ENCODE peak calls at places on chromosomes 6 and 20, in ten cellular contexts. M, I, T, C, N, V, U, R, X and B are unnamed samples. For H3K36me3, the result is how much of the 10 kb centered on the place peaks cover.

GRCh38 chr6:25089442-25089841 is 153.7 kb upstream of the RIPOR2 start:
- DNase-seq in M (no peak), I (no peak), T (no peak), C (no peak), N (no peak), V (no peak), U (no peak), R (no peak), X (no peak), B (no peak)

GRCh38 chr20:38779247-38780097 is 26.0 kb upstream of the PPP1R16B start:
- DNase-seq in M (no peak), I (no peak), T (no peak), C (no peak), N (no peak), V (peak), U (peak), R (no peak), X (no peak), B (no peak)

GRCh38 chr6:129510930-129511329 is 199.0 kb downstream of the ARHGAP18 start:
- DNase-seq in M (no peak), I (no peak), T (no peak), C (no peak), N (no peak), V (no peak), U (no peak), R (no peak), X (no peak), B (no peak)

GRCh38 chr6:16759646-16760535 is 1.4 kb downstream of the ATXN1 start:
- DNase-seq in M (peak), I (peak), T (no peak), C (peak), N (peak), V (no peak), U (peak), R (peak), X (no peak), B (peak)

GRCh38 chr6:146601352-146601751 is 2.6 kb downstream of the ADGB start:
- DNase-seq in M (no peak), I (no peak), T (no peak), C (no peak), N (no peak), V (no peak), U (no peak), R (no peak), X (no peak), B (no peak)

GRCh38 chr6:110415297-110415916 is at the start of gene DDO:
- DNase-seq in M (peak), I (no peak), T (no peak), C (peak), N (peak), V (no peak), U (no peak), R (peak), X (no peak), B (peak)

GRCh38 chr6:44456070-44456965 is 68.8 kb downstream of the CDC5L start:
- DNase-seq in M (peak), I (peak), T (no peak), C (no peak), N (peak), V (peak), U (peak), R (peak), X (peak), B (peak)

GRCh38 chr6:89591745-89592144 is 46.8 kb downstream of the LYRM2 start:
- DNase-seq in M (no peak), I (no peak), T (no peak), C (no peak), N (no peak), V (no peak), U (no peak), R (no peak), X (no peak), B (no peak)

GRCh38 chr6:33314943-33315752 is 1.3 kb upstream of the TAPBP start:
- DNase-seq in M (peak), I (peak), T (no peak), C (no peak), N (peak), V (no peak), U (peak), R (peak), X (no peak), B (peak)

GRCh38 chr20:17896247-17896723 is 72.3 kb downstream of the SNX5 start:
- DNase-seq in M (no peak), I (no peak), T (no peak), C (no peak), N (peak), V (no peak), U (no peak), R (no peak), X (no peak), B (no peak)

GRCh38 chr20:34318609-34319443 is 15.7 kb upstream of the AHCY start:
- DNase-seq in M (no peak), I (no peak), T (no peak), C (no peak), N (no peak), V (no peak), U (peak), R (no peak), X (no peak), B (no peak)

GRCh38 chr6:30720738-30721197 is 616 bp downstream of the TUBB start:
- DNase-seq in M (peak), I (peak), T (no peak), C (peak), N (peak), V (no peak), U (peak), R (peak), X (peak), B (peak)

GRCh38 chr6:45026003-45026516 is 302.1 kb upstream of the RUNX2 start:
- DNase-seq in M (no peak), I (no peak), T (no peak), C (no peak), N (no peak), V (no peak), U (no peak), R (no peak), X (no peak), B (no peak)

GRCh38 chr20:57479196-57479595 is 45.7 kb downstream of the CTCFL start:
- DNase-seq in M (no peak), I (no peak), T (no peak), C (no peak), N (no peak), V (no peak), U (no peak), R (no peak), X (no peak), B (no peak)

GRCh38 chr6:80676386-80676785 is 569.9 kb downstream of the BCKDHB start:
- DNase-seq in M (no peak), I (no peak), T (no peak), C (no peak), N (no peak), V (no peak), U (no peak), R (no peak), X (no peak), B (no peak)

GRCh38 chr20:53175135-53175780 is 203.1 kb downstream of the TSHZ2 start:
- DNase-seq in M (no peak), I (no peak), T (no peak), C (no peak), N (no peak), V (no peak), U (no peak), R (no peak), X (no peak), B (no peak)

GRCh38 chr6:130505808-130506207 is 140.0 kb downstream of the TMEM200A start:
- DNase-seq in M (no peak), I (no peak), T (no peak), C (no peak), N (no peak), V (no peak), U (no peak), R (no peak), X (no peak), B (no peak)

GRCh38 chr20:48763183-48764030 is 64.4 kb downstream of the PREX1 start:
- DNase-seq in M (no peak), I (no peak), T (no peak), C (no peak), N (peak), V (no peak), U (peak), R (no peak), X (no peak), B (no peak)

GRCh38 chr6:82408952-82409421 is 45.4 kb downstream of the TPBG start:
- DNase-seq in M (no peak), I (no peak), T (peak), C (no peak), N (no peak), V (no peak), U (no peak), R (no peak), X (no peak), B (no peak)

GRCh38 chr6:132087391-132087790 is 136.2 kb upstream of the CCN2 start:
- DNase-seq in M (no peak), I (no peak), T (no peak), C (no peak), N (no peak), V (no peak), U (no peak), R (no peak), X (no peak), B (no peak)

GRCh38 chr20:43507150-43508080 is at the start of gene L3MBTL1:
- DNase-seq in M (peak), I (peak), T (no peak), C (peak), N (peak), V (peak), U (peak), R (peak), X (no peak), B (peak)

GRCh38 chr6:149566372-149567193 is at the start of gene GINM1:
- DNase-seq in M (peak), I (peak), T (no peak), C (peak), N (peak), V (no peak), U (peak), R (peak), X (peak), B (peak)

GRCh38 chr6:133804263-133804662 is 84.7 kb upstream of the TCF21 start:
- DNase-seq in M (no peak), I (no peak), T (no peak), C (no peak), N (no peak), V (no peak), U (no peak), R (no peak), X (no peak), B (no peak)

DNA sequence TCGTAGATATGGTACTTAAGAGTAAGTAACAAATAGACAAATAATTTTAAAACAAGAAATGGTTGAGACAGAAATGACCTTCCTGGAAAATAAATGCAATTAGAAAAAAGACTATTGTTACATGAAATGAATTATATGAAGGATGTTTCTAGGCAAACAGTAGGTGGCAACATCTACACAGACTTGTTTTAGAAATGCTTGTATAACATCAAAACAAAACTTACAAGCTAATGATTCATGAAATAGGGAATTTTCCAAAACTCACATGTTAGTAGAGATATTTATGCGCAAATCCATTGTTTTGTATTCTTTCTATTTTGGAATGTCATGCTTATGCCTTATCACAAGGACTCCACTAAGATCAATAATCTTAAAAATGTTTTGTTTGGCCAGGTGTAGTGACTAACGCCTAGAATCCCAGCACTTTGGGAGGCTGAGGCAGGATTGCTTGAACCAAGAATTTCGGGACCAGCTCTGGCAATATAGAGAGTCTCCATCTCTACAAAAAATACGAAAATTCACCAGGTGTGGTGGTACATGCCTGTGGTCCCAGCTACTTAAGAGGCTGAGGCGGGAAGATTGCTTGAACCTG is 32.3 kb upstream of the LGSN start:
- DNase-seq in M (no peak), I (no peak), T (peak), C (no peak), N (no peak), V (peak), U (peak), R (no peak), X (peak), B (no peak)
- TF ChIP-seq CTCF in M (peak), I (peak), T (peak), C (no peak), N (peak), V (peak), U (peak), R (peak), X (peak), B (peak)

DNA sequence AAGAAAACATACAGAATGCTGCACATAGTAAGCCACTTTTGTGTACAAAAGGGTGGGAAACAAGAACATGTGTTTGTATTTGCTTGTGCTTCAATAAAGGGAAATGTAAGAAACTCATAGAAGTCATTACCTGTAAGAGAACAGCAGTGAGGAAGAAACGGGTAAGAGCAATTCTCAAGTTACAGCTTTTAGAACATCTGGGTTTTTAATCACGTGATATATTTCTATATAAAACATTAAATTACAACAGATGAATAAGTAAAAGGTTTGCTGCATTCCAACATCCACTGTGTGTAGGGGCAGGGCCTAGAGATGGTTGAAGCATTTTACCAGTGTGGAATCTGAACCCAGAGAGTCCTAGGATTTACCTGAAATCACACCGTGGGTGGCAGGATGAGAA is 36.6 kb upstream of the FAM50B start:
- DNase-seq in M (no peak), I (no peak), T (no peak), C (no peak), N (no peak), V (no peak), U (no peak), R (no peak), X (no peak), B (no peak)
- H3K36me3 ChIP-seq in M (under half), I (under half), T (under half), C (under half), N (under half), V (under half), U (under half), R (under half), X (under half), B (under half)

DNA sequence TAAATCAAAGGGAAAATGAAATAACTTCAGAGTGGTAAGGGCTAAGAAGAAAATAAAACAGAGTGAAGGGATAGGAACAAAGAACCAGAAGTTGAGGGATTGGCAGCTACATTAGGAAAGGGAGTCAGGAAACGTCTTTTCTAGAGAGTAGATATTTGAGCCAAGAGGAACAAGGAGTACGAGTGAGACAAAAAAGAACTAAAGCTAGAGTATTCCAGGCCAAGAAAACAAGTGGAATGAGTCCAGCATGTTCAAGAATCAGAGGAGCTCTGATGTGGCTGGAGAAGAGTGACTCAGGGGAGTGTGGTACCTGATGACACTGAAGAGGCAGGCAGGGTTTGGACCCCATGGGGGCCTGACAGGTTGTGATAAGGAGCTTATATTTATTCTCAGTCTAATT is 66.3 kb downstream of the CEP162 start:
- DNase-seq in M (no peak), I (no peak), T (no peak), C (no peak), N (no peak), V (no peak), U (no peak), R (no peak), X (no peak), B (no peak)
- TF ChIP-seq CTCF in M (no peak), I (no peak), T (no peak), C (no peak), N (no peak), V (no peak), U (no peak), R (no peak), X (no peak), B (no peak)

GRCh38 chr6:138334000-138334399 is 43.7 kb upstream of the SMIM28 start:
- DNase-seq in M (no peak), I (no peak), T (no peak), C (no peak), N (no peak), V (no peak), U (no peak), R (no peak), X (no peak), B (no peak)

GRCh38 chr6:138331444-138331843 is 46.3 kb upstream of the SMIM28 start:
- DNase-seq in M (no peak), I (no peak), T (no peak), C (no peak), N (no peak), V (no peak), U (peak), R (no peak), X (no peak), B (no peak)

GRCh38 chr6:138328210-138328609 is 49.5 kb upstream of the SMIM28 start:
- DNase-seq in M (no peak), I (no peak), T (no peak), C (no peak), N (no peak), V (no peak), U (no peak), R (no peak), X (no peak), B (no peak)

GRCh38 chr6:138331984-138332383 is 45.7 kb upstream of the SMIM28 start:
- DNase-seq in M (no peak), I (no peak), T (no peak), C (no peak), N (no peak), V (no peak), U (peak), R (no peak), X (no peak), B (no peak)

GRCh38 chr6:138330763-138331162 is 46.9 kb upstream of the SMIM28 start:
- DNase-seq in M (no peak), I (no peak), T (no peak), C (no peak), N (no peak), V (no peak), U (no peak), R (no peak), X (no peak), B (no peak)
- H3K36me3 ChIP-seq in M (under half), I (under half), T (under half), C (under half), N (under half), V (under half), U (under half), R (under half), X (under half), B (under half)

DNA sequence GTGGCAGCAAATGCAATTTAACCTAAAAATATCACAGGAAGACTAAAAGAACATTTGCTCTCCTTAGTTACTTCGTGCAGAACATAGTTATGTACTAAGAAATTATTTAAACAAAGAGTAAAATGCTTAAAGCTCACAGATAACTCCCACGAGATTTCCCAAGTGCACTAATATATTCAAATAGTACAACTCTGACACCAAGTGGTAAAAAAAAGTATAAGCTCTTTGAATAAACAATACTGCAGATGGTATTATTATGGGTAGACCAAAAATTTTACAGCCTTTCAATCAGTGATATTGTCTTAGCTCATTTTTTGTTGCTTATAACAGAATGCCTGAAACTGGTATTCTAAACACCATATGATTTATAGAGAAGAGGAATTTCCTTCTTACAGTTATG is 52.8 kb upstream of the FILIP1 start:
- DNase-seq in M (no peak), I (no peak), T (no peak), C (no peak), N (no peak), V (no peak), U (no peak), R (no peak), X (peak), B (no peak)
- TF ChIP-seq CTCF in M (peak), I (peak), T (peak), C (no peak), N (peak), V (peak), U (peak), R (peak), X (peak), B (no peak)

GRCh38 chr6:73727114-73727513 is 31.1 kb downstream of the CD109 start:
- DNase-seq in M (no peak), I (no peak), T (no peak), C (no peak), N (no peak), V (no peak), U (no peak), R (no peak), X (no peak), B (no peak)

GRCh38 chr6:73724389-73724788 is 28.4 kb downstream of the CD109 start:
- DNase-seq in M (no peak), I (no peak), T (no peak), C (no peak), N (no peak), V (no peak), U (no peak), R (no peak), X (no peak), B (no peak)

GRCh38 chr6:73731285-73731684 is 35.3 kb downstream of the CD109 start:
- DNase-seq in M (peak), I (no peak), T (no peak), C (no peak), N (no peak), V (no peak), U (no peak), R (no peak), X (no peak), B (no peak)

GRCh38 chr6:73732845-73733675 is 37.1 kb downstream of the CD109 start:
- DNase-seq in M (no peak), I (peak), T (no peak), C (peak), N (peak), V (peak), U (peak), R (peak), X (peak), B (peak)

DNA sequence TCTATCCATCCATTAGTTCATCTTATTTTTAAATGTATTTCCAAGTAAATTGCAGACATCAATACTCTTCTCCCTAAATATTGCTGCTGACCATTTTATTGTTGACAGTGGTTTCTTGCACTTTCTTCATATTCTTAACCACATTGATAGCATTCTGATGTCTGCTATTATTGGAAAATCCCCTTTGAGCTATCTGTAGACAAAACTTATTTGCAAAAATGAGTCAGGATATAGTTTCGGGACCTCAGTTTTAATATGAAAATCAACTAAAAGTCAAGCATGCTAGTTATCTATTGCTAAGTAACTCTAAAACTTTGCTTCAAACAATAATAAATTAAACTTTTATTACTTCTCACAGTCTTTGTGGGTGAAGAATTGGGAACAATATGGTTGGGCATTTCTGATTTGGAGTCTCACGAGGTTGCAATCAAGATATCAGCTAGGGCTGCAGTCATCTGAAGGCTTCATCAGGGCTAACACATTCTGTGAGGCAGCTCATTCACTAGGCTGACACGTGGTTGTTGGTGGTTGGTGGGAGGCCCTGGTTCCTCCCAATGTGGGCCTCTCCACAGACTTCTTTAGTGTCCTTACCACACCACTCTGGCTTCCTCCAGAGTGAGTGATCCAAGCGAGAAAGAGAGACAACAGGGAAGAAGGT is 32.7 kb downstream of the CD109 start:
- DNase-seq in M (no peak), I (no peak), T (no peak), C (no peak), N (no peak), V (no peak), U (no peak), R (no peak), X (no peak), B (no peak)
- H3K36me3 ChIP-seq in M (under half), I (under half), T (under half), C (under half), N (under half), V (under half), U (under half), R (under half), X (under half), B (under half)